ENCODE peak calls at places on chromosomes 1 and 21, in nine cellular contexts. Z is right atrium auricular region, P is nephron progenitor cell, F is body of pancreas, A is endodermal cell, J is uterus, D is fibroblast of lung, N is neural progenitor cell, L is HFF-Myc. W is an unnamed sample.

GRCh38 chr1:53348491-53349368 is 20.9 kb upstream of the LRP8 start:
- DNase-seq in P (no peak), D (no peak), A (peak), L (no peak), F (peak), N (no peak), Z (no peak), J (no peak), W (no peak)

GRCh38 chr1:246157516-246157915 is 349.6 kb downstream of the SMYD3 start:
- DNase-seq in Z (no peak), J (no peak), L (no peak), P (no peak), F (no peak), D (no peak), A (no peak), N (no peak), W (no peak)

GRCh38 chr1:170593173-170593572 is 61.2 kb downstream of the GORAB start:
- DNase-seq in F (no peak), L (no peak), N (no peak), P (peak), J (peak), D (no peak), Z (no peak), A (no peak), W (no peak)

GRCh38 chr1:3965693-3966092 is 65.6 kb upstream of the C1orf174 start:
- DNase-seq in L (no peak), N (no peak), P (no peak), J (no peak), D (no peak), F (no peak), Z (no peak), A (no peak), W (no peak)

GRCh38 chr1:54989968-54990810 is 8.5 kb upstream of the BSND start:
- DNase-seq in P (no peak), D (peak), L (no peak), Z (no peak), N (no peak), J (no peak), F (no peak), A (no peak), W (no peak)

GRCh38 chr1:210687582-210688279 is 359.0 kb downstream of the HHAT start:
- DNase-seq in A (no peak), N (no peak), P (no peak), Z (no peak), F (no peak), L (no peak), J (no peak), D (peak), W (no peak)

GRCh38 chr1:24709748-24710416 is 35.4 kb upstream of the CLIC4 start:
- DNase-seq in J (no peak), Z (no peak), P (no peak), L (no peak), A (no peak), F (no peak), N (no peak), D (no peak), W (no peak)

GRCh38 chr1:164748253-164748899 is 189.4 kb downstream of the PBX1 start:
- DNase-seq in D (peak), L (peak), F (peak), A (no peak), J (peak), P (no peak), Z (no peak), N (peak), W (no peak)

GRCh38 chr1:218890436-218890835 is 283.2 kb upstream of the LYPLAL1 start:
- DNase-seq in J (no peak), L (no peak), A (no peak), P (no peak), Z (no peak), F (no peak), D (peak), N (peak), W (no peak)

GRCh38 chr1:225250432-225250831 is 177.4 kb downstream of the LBR start:
- DNase-seq in L (no peak), Z (no peak), P (no peak), N (no peak), F (no peak), J (no peak), D (peak), A (no peak), W (no peak)

GRCh38 chr1:234108921-234109320 is 204.4 kb downstream of the SLC35F3 start:
- DNase-seq in F (no peak), Z (no peak), N (no peak), J (no peak), A (no peak), P (no peak), D (peak), L (no peak), W (no peak)

GRCh38 chr1:20711285-20712209 is 6.3 kb downstream of the KIF17 start:
- DNase-seq in A (no peak), Z (no peak), N (peak), J (no peak), L (no peak), D (no peak), P (peak), F (no peak), W (no peak)

GRCh38 chr1:239261521-239261920 is 124.8 kb upstream of the CHRM3 start:
- DNase-seq in L (no peak), P (no peak), A (no peak), D (no peak), F (no peak), J (no peak), N (no peak), Z (no peak), W (no peak)

GRCh38 chr1:154104433-154105082 is 50.3 kb downstream of the NUP210L start:
- DNase-seq in J (no peak), D (no peak), F (no peak), P (no peak), L (no peak), N (peak), A (peak), Z (no peak), W (no peak)
- TF ChIP-seq CTCF in J (no peak), D (no peak), F (no peak), P (no peak), L (no peak), N (peak), A (peak), Z (no peak), W (no peak)

GRCh38 chr1:2253797-2254480 is 25.8 kb downstream of the SKI start:
- DNase-seq in F (no peak), A (no peak), L (no peak), J (no peak), D (no peak), Z (no peak), N (no peak), P (no peak), W (no peak)
- TF ChIP-seq CTCF in F (no peak), A (no peak), L (no peak), J (no peak), D (no peak), Z (no peak), N (no peak), P (no peak), W (no peak)

GRCh38 chr1:48025076-48025475 is 27.9 kb upstream of the TRABD2B start:
- DNase-seq in F (no peak), Z (no peak), D (no peak), J (no peak), A (peak), L (no peak), P (no peak), N (peak), W (no peak)
- TF ChIP-seq CTCF in F (no peak), Z (no peak), D (no peak), J (no peak), A (no peak), L (no peak), P (no peak), N (no peak), W (no peak)

DNA sequence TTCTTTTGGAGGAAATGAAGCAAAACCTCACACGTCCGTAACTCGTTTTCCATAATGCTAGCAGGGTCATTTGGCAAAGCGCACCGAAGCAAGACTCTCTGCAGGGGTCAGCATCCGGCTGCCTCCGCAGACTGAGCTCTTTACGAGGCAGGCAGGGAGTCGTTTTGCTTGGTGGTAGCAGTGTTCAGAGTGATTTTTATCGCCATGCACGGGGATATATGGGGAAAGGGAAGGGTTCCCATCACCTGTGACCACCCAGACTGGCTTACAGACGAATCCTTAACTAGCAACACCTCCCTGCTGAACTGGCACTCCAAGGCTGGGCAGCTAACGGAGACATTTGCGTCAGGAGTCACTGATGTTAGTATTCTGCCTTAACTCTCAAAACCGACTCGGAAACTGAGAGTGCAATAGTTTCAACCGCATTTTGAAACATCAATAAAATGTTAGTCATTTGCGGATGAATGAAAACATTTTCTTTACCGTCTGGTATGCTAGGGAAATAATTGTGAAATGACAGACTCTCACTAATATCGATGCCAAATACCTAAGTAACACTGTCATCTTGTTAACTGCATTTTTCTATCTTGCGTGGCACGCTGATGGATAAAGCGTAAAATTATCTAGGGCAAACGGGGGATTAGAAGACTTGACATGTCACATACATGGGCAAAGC is 2.2 kb upstream of the NEGR1 start:
- DNase-seq in D (peak), L (peak), J (peak), Z (no peak), P (peak), F (peak), A (peak), N (peak), W (peak)
- TF ChIP-seq CTCF in D (no peak), L (peak), J (no peak), Z (no peak), P (no peak), F (no peak), A (peak), N (peak), W (no peak)

GRCh38 chr1:31181515-31182343 is 58.0 kb downstream of the NKAIN1 start:
- DNase-seq in N (peak), F (peak), P (peak), D (no peak), J (no peak), Z (no peak), L (no peak), A (peak), W (peak)

GRCh38 chr1:31180338-31180737 is 59.3 kb downstream of the NKAIN1 start:
- DNase-seq in N (no peak), L (no peak), D (no peak), P (no peak), Z (no peak), F (no peak), J (no peak), A (no peak), W (no peak)

GRCh38 chr1:31183927-31184554 is 55.6 kb downstream of the NKAIN1 start:
- DNase-seq in N (peak), A (peak), D (no peak), J (no peak), L (no peak), Z (no peak), F (peak), P (peak), W (peak)

GRCh38 chr1:31183126-31183525 is 56.6 kb downstream of the NKAIN1 start:
- DNase-seq in J (no peak), Z (no peak), N (no peak), P (no peak), A (no peak), L (no peak), D (no peak), F (no peak), W (no peak)

DNA sequence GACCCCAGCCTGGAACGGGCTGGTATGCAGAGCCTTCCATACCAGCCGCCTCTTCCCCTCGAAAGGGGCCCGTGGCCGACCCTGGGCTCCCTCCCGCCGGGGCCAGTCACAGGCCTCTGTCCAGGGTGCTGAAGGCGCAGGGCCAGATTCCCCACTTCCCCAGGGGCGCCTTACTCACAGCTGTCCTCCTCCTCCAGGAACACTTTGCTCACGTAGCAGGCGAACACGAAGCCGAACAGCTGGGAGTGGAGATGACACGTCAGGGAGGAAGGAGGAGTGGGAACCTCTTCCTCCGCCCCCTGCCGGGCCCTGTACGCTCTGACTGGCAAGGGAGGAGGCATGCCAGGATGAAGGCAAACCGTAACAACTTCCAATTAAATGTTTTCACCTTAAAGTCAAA is 57.3 kb downstream of the NKAIN1 start:
- DNase-seq in N (peak), L (peak), D (peak), F (peak), J (peak), Z (peak), A (peak), P (peak), W (peak)
- TF ChIP-seq CTCF in N (no peak), L (peak), D (peak), F (no peak), J (no peak), Z (no peak), A (peak), P (no peak), W (no peak)

GRCh38 chr1:109256085-109256484 is 6.7 kb downstream of the CELSR2 start:
- DNase-seq in F (no peak), N (no peak), D (no peak), Z (no peak), J (no peak), L (no peak), A (no peak), P (no peak), W (no peak)

GRCh38 chr1:109255673-109256072 is 6.3 kb downstream of the CELSR2 start:
- DNase-seq in Z (no peak), F (no peak), A (no peak), L (no peak), P (no peak), J (no peak), N (no peak), D (no peak), W (no peak)

GRCh38 chr1:109255097-109255651 is 5.8 kb downstream of the CELSR2 start:
- DNase-seq in P (no peak), N (peak), A (peak), J (no peak), D (no peak), Z (no peak), L (no peak), F (no peak), W (peak)

GRCh38 chr1:109253803-109254620 is 4.7 kb downstream of the CELSR2 start:
- DNase-seq in Z (no peak), J (no peak), D (peak), F (no peak), N (peak), P (peak), A (peak), L (no peak), W (no peak)

GRCh38 chr1:109254621-109255096 is 5.3 kb downstream of the CELSR2 start:
- DNase-seq in L (no peak), P (no peak), N (no peak), J (no peak), F (no peak), A (no peak), D (no peak), Z (no peak), W (no peak)
- TF ChIP-seq CTCF in L (no peak), P (no peak), N (no peak), J (no peak), F (no peak), A (no peak), D (no peak), Z (no peak), W (no peak)

GRCh38 chr1:147177611-147178370 is 5.5 kb upstream of the PRKAB2 start:
- DNase-seq in D (peak), P (no peak), N (no peak), Z (no peak), L (no peak), A (no peak), F (no peak), J (no peak), W (no peak)
- TF ChIP-seq CTCF in D (no peak), P (no peak), N (no peak), Z (no peak), L (no peak), A (no peak), F (no peak), J (no peak), W (no peak)

GRCh38 chr21:41171210-41171609 is 3.2 kb downstream of the BACE2 start:
- DNase-seq in A (no peak), Z (no peak), L (no peak), F (peak), P (no peak), D (peak), J (peak), N (no peak), W (no peak)

GRCh38 chr21:41169701-41170100 is 1.7 kb downstream of the BACE2 start:
- DNase-seq in L (no peak), D (peak), P (no peak), F (no peak), A (no peak), Z (no peak), J (no peak), N (no peak), W (no peak)

GRCh38 chr21:41168391-41169257 is 664 bp downstream of the BACE2 start:
- DNase-seq in D (peak), Z (peak), L (no peak), N (peak), F (peak), A (peak), J (peak), P (peak), W (peak)

GRCh38 chr21:41169258-41169576 is 1.3 kb downstream of the BACE2 start:
- DNase-seq in N (no peak), Z (no peak), D (no peak), F (no peak), P (no peak), A (no peak), L (no peak), J (no peak), W (no peak)

DNA sequence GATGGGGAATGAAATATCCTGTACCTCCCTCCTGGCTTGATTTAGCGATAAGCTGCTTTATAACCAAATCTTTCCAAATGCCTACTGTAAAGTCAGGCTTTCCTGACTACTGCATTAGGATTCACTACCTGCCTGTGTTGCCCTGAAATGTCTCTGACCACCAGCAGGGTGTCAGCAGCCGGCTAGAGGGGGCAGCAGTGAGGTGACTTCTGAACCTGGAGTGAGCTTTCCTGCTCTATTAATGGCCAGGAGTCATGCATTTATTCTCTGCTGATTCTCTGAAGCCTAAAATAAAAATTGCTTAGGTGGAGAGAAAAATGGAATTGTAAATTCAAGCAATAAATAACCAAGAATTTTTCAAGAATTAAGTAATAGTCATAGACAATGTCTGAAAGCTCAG is 2.5 kb downstream of the BACE2 start:
- DNase-seq in L (no peak), A (peak), N (peak), Z (no peak), J (peak), P (peak), F (peak), D (peak), W (no peak)
- TF ChIP-seq CTCF in L (peak), A (peak), N (peak), Z (peak), J (peak), P (peak), F (peak), D (peak), W (no peak)

GRCh38 chr1:198056255-198056654 is 100.5 kb upstream of the NEK7 start:
- DNase-seq in D (no peak), Z (no peak), A (peak), L (no peak), N (peak), J (no peak), P (peak), F (no peak), W (no peak)
- TF ChIP-seq CTCF in D (no peak), Z (no peak), A (peak), L (peak), N (peak), J (no peak), P (no peak), F (no peak), W (no peak)

DNA sequence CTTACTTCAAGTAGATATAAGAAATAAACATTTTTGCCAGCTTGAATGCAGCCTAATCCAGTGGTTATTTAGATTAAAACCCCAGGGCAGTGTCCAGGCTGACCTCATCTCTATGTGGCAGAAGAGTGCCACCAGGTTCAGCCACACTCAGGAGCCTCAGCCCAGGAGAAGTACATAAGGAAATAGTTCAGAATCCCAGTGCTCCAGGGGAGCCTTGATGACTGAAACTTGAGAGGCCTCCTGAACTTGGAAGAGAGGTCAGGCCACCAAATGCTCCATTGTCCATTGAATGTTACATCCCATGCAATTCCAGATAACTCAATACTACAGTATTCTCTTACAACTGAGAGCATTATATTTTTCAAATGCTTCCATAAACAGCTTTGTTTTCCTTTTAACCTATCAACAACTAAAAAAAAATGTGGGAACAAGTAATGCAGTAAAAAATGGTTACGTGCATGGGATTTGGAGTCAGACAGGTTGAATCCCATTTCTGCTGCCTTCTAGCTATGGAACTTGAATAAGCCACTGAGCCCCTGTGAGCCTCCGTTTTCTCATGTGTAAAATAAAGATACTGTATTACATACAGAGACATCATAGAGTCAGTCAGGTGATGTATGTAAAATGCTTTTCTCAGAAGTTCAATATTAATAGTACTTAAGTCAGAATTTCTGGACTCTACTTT is 248.0 kb downstream of the PLPP3 start:
- DNase-seq in J (no peak), L (no peak), P (peak), F (no peak), Z (no peak), A (no peak), D (no peak), N (no peak), W (no peak)
- TF ChIP-seq CTCF in J (no peak), L (no peak), P (no peak), F (no peak), Z (no peak), A (no peak), D (no peak), N (no peak), W (no peak)